ENCODE peak calls at places on chromosomes 12 and 14, in four cellular contexts. B, I, N and W are unnamed samples.

GRCh38 chr14:102362084-102362483 is 606 bp downstream of the CINP start:
- DNase-seq in B (peak; percentile 4), N (no peak), I (peak; percentile 75), W (peak; percentile 32)

GRCh38 chr12:116416161-116416560 is 138.7 kb upstream of the MED13L start:
- DNase-seq in B (no peak), N (no peak), I (peak; percentile 34), W (no peak)

GRCh38 chr12:76450690-76451089 is 102.5 kb upstream of the BBS10 start:
- DNase-seq in I (peak; percentile 35), N (no peak), B (no peak), W (peak; percentile 80)

GRCh38 chr12:117986705-117987469 is 18.1 kb upstream of the KSR2 start:
- DNase-seq in N (no peak), B (no peak), I (peak; percentile 9), W (peak; percentile 61)

GRCh38 chr12:93379432-93380308 is 1.9 kb downstream of the NUDT4 start:
- DNase-seq in N (no peak), I (no peak), B (no peak), W (peak; percentile 39)

GRCh38 chr12:54022960-54023884 is 5.0 kb upstream of the HOXC6 start:
- DNase-seq in B (no peak), I (no peak), N (no peak), W (no peak)

GRCh38 chr12:124720019-124720686 is 143.5 kb downstream of the SCARB1 start:
- DNase-seq in B (no peak), I (peak; percentile 63), N (no peak), W (peak; percentile 81)

GRCh38 chr12:75751769-75752471 is 240.5 kb upstream of the KRR1 start:
- DNase-seq in B (no peak), I (peak; percentile 84), N (no peak), W (no peak)

GRCh38 chr14:83887871-83888270 is 1642.1 kb upstream of the FLRT2 start:
- DNase-seq in I (peak; percentile 55), N (no peak), B (no peak), W (no peak)

GRCh38 chr14:37678916-37679315 is 83.5 kb downstream of the TTC6 start:
- DNase-seq in N (no peak), I (no peak), B (no peak), W (no peak)

GRCh38 chr14:104548802-104549535 is 30.6 kb upstream of the C14orf180 start:
- DNase-seq in B (no peak), I (no peak), N (no peak), W (no peak)

GRCh38 chr12:26573212-26573909 is 259.6 kb downstream of the ITPR2 start:
- DNase-seq in I (no peak), N (no peak), B (no peak), W (no peak)

GRCh38 chr14:65070710-65071033 is 31.6 kb downstream of the MAX start:
- DNase-seq in I (no peak), N (peak; percentile 72), B (no peak), W (no peak)

GRCh38 chr12:96489392-96490056 is at the start of gene CFAP54:
- DNase-seq in I (peak; percentile 98), B (peak; percentile 91), N (peak; percentile 95), W (peak; percentile 93)
- H3K4me3 ChIP-seq in I (peak within 1 kb of the TSS; percentile 57), B (peak within 1 kb of the TSS; percentile 70), N (peak within 1 kb of the TSS; percentile 64), W (peak within 1 kb of the TSS; percentile 77)

GRCh38 chr12:103495783-103496456 is at the start of gene C12orf42:
- DNase-seq in I (peak; percentile 60), N (peak; percentile 8), B (no peak), W (peak; percentile 15)
- TF ChIP-seq CTCF in I (peak; percentile 29), N (no peak), B (peak; percentile 34), W (peak; percentile 46)

GRCh38 chr12:6122211-6122610 is 2.3 kb downstream of the VWF start:
- DNase-seq in B (no peak), I (no peak), N (no peak), W (no peak)
- H3K4me3 ChIP-seq in B (no peak overlapping the region), I (no peak overlapping the region), N (no peak overlapping the region), W (no peak overlapping the region)

GRCh38 chr12:28240853-28241252 is 50.6 kb downstream of the CCDC91 start:
- DNase-seq in I (no peak), N (no peak), B (no peak), W (no peak)

GRCh38 chr12:28235017-28235416 is 44.8 kb downstream of the CCDC91 start:
- DNase-seq in B (no peak), N (no peak), I (no peak), W (no peak)

GRCh38 chr12:28235985-28236384 is 45.7 kb downstream of the CCDC91 start:
- DNase-seq in I (no peak), B (no peak), N (no peak), W (no peak)

GRCh38 chr12:28239918-28240317 is 49.7 kb downstream of the CCDC91 start:
- DNase-seq in I (no peak), B (no peak), N (no peak), W (no peak)

GRCh38 chr12:28237423-28237822 is 47.2 kb downstream of the CCDC91 start:
- DNase-seq in N (no peak), B (no peak), I (peak; percentile 5), W (no peak)
- TF ChIP-seq CTCF in N (no peak), B (no peak), I (peak; percentile 33), W (no peak)

DNA sequence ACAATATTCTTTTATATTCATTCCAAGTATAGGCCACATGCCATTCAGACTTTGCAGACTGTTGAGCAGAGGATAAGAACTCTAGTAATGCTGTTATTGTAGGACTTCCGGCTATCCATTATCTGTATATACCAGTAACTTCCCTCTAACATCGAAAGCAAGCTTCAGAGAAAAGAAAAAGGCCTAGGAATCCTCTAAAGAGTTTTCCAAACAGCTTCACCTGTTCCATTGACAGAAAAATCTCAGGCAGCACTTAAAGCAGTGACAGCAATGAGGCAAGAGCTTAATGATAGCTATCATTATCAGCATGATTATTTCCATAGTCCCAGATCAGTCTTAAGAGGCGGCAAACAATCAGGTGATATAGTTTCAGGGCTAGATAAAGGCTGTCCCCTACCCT is 1.8 kb downstream of the CPNE8 start:
- DNase-seq in B (no peak), I (no peak), N (no peak), W (no peak)
- H3K4me3 ChIP-seq in B (no peak overlapping the region), I (no peak overlapping the region), N (no peak overlapping the region), W (peak overlapping the region; percentile 25)

GRCh38 chr12:64531665-64532334 is 78.5 kb upstream of the RASSF3 start:
- DNase-seq in N (no peak), I (no peak), B (no peak), W (no peak)
- TF ChIP-seq CTCF in N (no peak), I (no peak), B (no peak), W (no peak)